ENCODE peak calls at places on chromosome 4, in five cellular contexts. R is hypothalamus, C is fibroblast of the conjunctiva, E is upper lobe of right lung, B is GF-D8. D is an unnamed sample.

GRCh38 chr4:113880240-113881028 is 99.0 kb downstream of the ARSJ start:
- DNase-seq in E (no peak), C (no peak), B (no peak), R (no peak), D (no peak)

GRCh38 chr4:188434686-188435085 is 295.4 kb downstream of the TRIML1 start:
- DNase-seq in C (no peak), E (no peak), B (no peak), R (no peak), D (no peak)

GRCh38 chr4:148312996-148313490 is 129.2 kb downstream of the NR3C2 start:
- DNase-seq in C (no peak), E (no peak), R (no peak), B (no peak), D (no peak)

GRCh38 chr4:168724960-168725359 is 228.1 kb downstream of the PALLD start:
- DNase-seq in E (no peak), R (no peak), C (no peak), B (no peak), D (no peak)

GRCh38 chr4:3372933-3373465 is 68.8 kb upstream of the HGFAC start:
- DNase-seq in R (peak; percentile 39), C (no peak), B (no peak), E (peak; percentile 92), D (peak; percentile 92)

GRCh38 chr4:31045724-31046318 is 325.7 kb downstream of the PCDH7 start:
- DNase-seq in E (no peak), C (peak; percentile 5), R (no peak), B (no peak), D (no peak)

GRCh38 chr4:69831646-69832325 is 28.2 kb downstream of the SULT1E1 start:
- DNase-seq in R (no peak), B (peak; percentile 83), C (no peak), E (no peak), D (peak; percentile 87)

GRCh38 chr4:16110199-16110598 is 26.4 kb upstream of the PROM1 start:
- DNase-seq in R (no peak), E (no peak), B (no peak), C (no peak), D (no peak)

GRCh38 chr4:2417765-2418651 is at the start of gene ZFYVE28:
- DNase-seq in E (peak; percentile 76), R (no peak), C (no peak), B (no peak), D (no peak)

GRCh38 chr4:6892190-6892908 is 17.3 kb upstream of the TBC1D14 start:
- DNase-seq in E (peak; percentile 69), R (no peak), C (no peak), B (peak; percentile 91), D (peak; percentile 66)

GRCh38 chr4:118683513-118683912 is 1.7 kb upstream of the METTL14 start:
- DNase-seq in C (no peak), B (peak; percentile 27), E (no peak), R (no peak), D (peak; percentile 52)

GRCh38 chr4:67344594-67345380 is 200.5 kb downstream of the CENPC start:
- DNase-seq in R (no peak), B (no peak), E (no peak), C (no peak), D (no peak)

GRCh38 chr4:136025540-136025939 is 1506.8 kb downstream of the PCDH18 start:
- DNase-seq in E (no peak), B (no peak), C (no peak), R (no peak), D (no peak)

GRCh38 chr4:64967286-64967685 is 558.0 kb upstream of the TECRL start:
- DNase-seq in C (no peak), E (no peak), R (no peak), B (no peak), D (no peak)

GRCh38 chr4:94974773-94975172 is 217.0 kb downstream of the BMPR1B start:
- DNase-seq in E (no peak), R (no peak), B (no peak), C (peak; percentile 45), D (no peak)

GRCh38 chr4:151267104-151267503 is 9.9 kb upstream of the PRSS48 start:
- DNase-seq in R (no peak), E (no peak), B (no peak), C (no peak), D (no peak)

GRCh38 chr4:125551451-125551850 is 236.7 kb downstream of the FAT4 start:
- DNase-seq in C (no peak), R (no peak), B (no peak), E (no peak), D (no peak)

GRCh38 chr4:7992846-7993245 is 53.2 kb upstream of the AFAP1 start:
- DNase-seq in C (no peak), B (no peak), R (no peak), E (no peak), D (no peak)

GRCh38 chr4:126610933-126611332 is 1021.8 kb upstream of the INTU start:
- DNase-seq in C (no peak), B (no peak), E (no peak), R (no peak), D (no peak)

GRCh38 chr4:182089326-182089725 is 153.9 kb upstream of the TENM3 start:
- DNase-seq in B (no peak), E (no peak), C (no peak), R (no peak), D (no peak)

GRCh38 chr4:99655315-99656081 is 2.1 kb downstream of the C4orf54 start:
- DNase-seq in C (peak; percentile 49), R (no peak), E (no peak), B (no peak), D (no peak)

GRCh38 chr4:118224239-118224829 is 128.5 kb downstream of the PRSS12 start:
- DNase-seq in E (no peak), C (peak; percentile 75), B (no peak), R (no peak), D (peak; percentile 12)

GRCh38 chr4:122765702-122766352 is 33.3 kb downstream of the BBS12 start:
- DNase-seq in E (no peak), C (peak; percentile 83), R (no peak), B (no peak), D (no peak)

GRCh38 chr4:185068837-185069236 is 50.5 kb downstream of the HELT start:
- DNase-seq in C (no peak), B (no peak), E (no peak), R (no peak), D (no peak)

GRCh38 chr4:87122252-87122651 is 98.2 kb downstream of the KLHL8 start:
- DNase-seq in C (no peak), B (peak; percentile 74), E (no peak), R (no peak), D (no peak)

GRCh38 chr4:74654230-74654681 is 140.1 kb downstream of the BTC start:
- DNase-seq in R (no peak), C (no peak), B (no peak), E (no peak), D (no peak)

GRCh38 chr4:16516796-16517413 is 290.6 kb upstream of the TAPT1 start:
- DNase-seq in B (no peak), E (no peak), R (peak; percentile 13), C (peak; percentile 75), D (peak; percentile 14)

GRCh38 chr4:184932343-184932742 is 85.9 kb upstream of the HELT start:
- DNase-seq in E (no peak), R (no peak), B (no peak), C (no peak), D (no peak)

GRCh38 chr4:75668596-75668995 is 4.6 kb downstream of the G3BP2 start:
- DNase-seq in C (no peak), R (no peak), B (no peak), E (no peak), D (no peak)

GRCh38 chr4:117137143-117137542 is 51.8 kb upstream of the TRAM1L1 start:
- DNase-seq in C (peak; percentile 47), R (no peak), B (no peak), E (no peak), D (no peak)

GRCh38 chr4:148239406-148239805 is 202.8 kb downstream of the NR3C2 start:
- DNase-seq in C (no peak), B (no peak), R (no peak), E (no peak), D (no peak)

GRCh38 chr4:121668368-121669162 is 28.2 kb downstream of the ANXA5 start:
- DNase-seq in B (no peak), R (no peak), C (peak; percentile 96), E (no peak), D (no peak)

GRCh38 chr4:65046496-65047101 is 623.7 kb downstream of the EPHA5 start:
- DNase-seq in R (no peak), C (no peak), E (no peak), B (no peak), D (no peak)

GRCh38 chr4:142984871-142985585 is 138.9 kb upstream of the INPP4B start:
- DNase-seq in B (no peak), E (no peak), R (no peak), C (no peak), D (no peak)

GRCh38 chr4:100489316-100489715 is 28.5 kb downstream of the EMCN start:
- DNase-seq in C (no peak), E (no peak), R (no peak), B (no peak), D (no peak)

GRCh38 chr4:7811536-7812190 is 128.0 kb downstream of the AFAP1 start:
- DNase-seq in C (no peak), R (no peak), B (no peak), E (no peak), D (no peak)

GRCh38 chr4:83618991-83619390 is 83.1 kb downstream of the GPAT3 start:
- DNase-seq in B (peak; percentile 61), C (no peak), R (no peak), E (no peak), D (peak; percentile 80)

GRCh38 chr4:186445040-186445439 is 110.3 kb downstream of the MTNR1A start:
- DNase-seq in R (no peak), B (no peak), C (no peak), E (no peak), D (no peak)

GRCh38 chr4:89283226-89283974 is 24.2 kb downstream of the GPRIN3 start:
- DNase-seq in E (no peak), C (no peak), B (no peak), R (no peak), D (no peak)

GRCh38 chr4:31657859-31658258 is 937.7 kb downstream of the PCDH7 start:
- DNase-seq in B (no peak), E (no peak), C (no peak), R (no peak), D (no peak)

D was measured in HL-60.